ENCODE peak calls at places on chromosomes 1 and 21, in seven cellular contexts. N, W, S, E, J, P and H are unnamed samples.
A peak's percentile ranks its signal among the peaks of the same experiment; 100 is the strongest.

GRCh38 chr21:41240040-41240439 is 72.1 kb downstream of the BACE2 start:
- DNase-seq in N (no peak), W (no peak), S (no peak), E (no peak), J (no peak), P (no peak), H (no peak)

GRCh38 chr1:161492827-161493226 is 12.4 kb upstream of the FCGR2A start:
- DNase-seq in N (no peak), W (no peak), S (no peak), E (no peak), J (no peak), P (no peak), H (no peak)

GRCh38 chr1:213759359-213760181 is 228.2 kb upstream of the PROX1 start:
- DNase-seq in N (no peak), W (no peak), S (no peak), E (no peak), J (no peak), P (peak; percentile 46), H (no peak)

GRCh38 chr1:19006000-19006399 is 49.5 kb upstream of the IFFO2 start:
- DNase-seq in N (no peak), W (no peak), S (no peak), E (no peak), J (no peak), P (peak; percentile 63), H (no peak)

GRCh38 chr21:18803624-18804023 is 400.0 kb upstream of the TMPRSS15 start:
- DNase-seq in N (no peak), W (no peak), S (no peak), E (no peak), J (no peak), P (no peak), H (no peak)

GRCh38 chr1:25583519-25584370 is 32.8 kb upstream of the MAN1C1 start:
- DNase-seq in N (no peak), W (peak; percentile 16), S (no peak), E (no peak), J (no peak), P (no peak), H (no peak)

GRCh38 chr1:25773441-25774125 is 26.4 kb upstream of the SELENON start:
- DNase-seq in N (no peak), W (peak; percentile 60), S (no peak), E (no peak), J (peak; percentile 16), P (peak; percentile 82), H (no peak)

GRCh38 chr1:156319664-156320063 is 18.4 kb downstream of the CCT3 start:
- DNase-seq in N (no peak), W (no peak), S (no peak), E (no peak), J (no peak), P (no peak), H (no peak)

GRCh38 chr1:118266436-118266835 is 81.4 kb upstream of the SPAG17 start:
- DNase-seq in N (no peak), W (no peak), S (no peak), E (no peak), J (no peak), P (no peak), H (no peak)

GRCh38 chr1:71222668-71223067 is 141.8 kb upstream of the ZRANB2 start:
- DNase-seq in N (no peak), W (no peak), S (no peak), E (no peak), J (no peak), P (no peak), H (no peak)

GRCh38 chr1:57512386-57512785 is 88.5 kb upstream of the DAB1 start:
- DNase-seq in N (no peak), W (no peak), S (no peak), E (no peak), J (no peak), P (no peak), H (no peak)

GRCh38 chr1:111406325-111406768 is 21.2 kb downstream of the OVGP1 start:
- DNase-seq in N (no peak), W (no peak), S (no peak), E (no peak), J (no peak), P (peak; percentile 91), H (no peak)

GRCh38 chr21:25002676-25003075 is 604.6 kb downstream of the MRPL39 start:
- DNase-seq in N (no peak), W (no peak), S (no peak), E (no peak), J (no peak), P (peak; percentile 12), H (no peak)
- TF ChIP-seq CTCF in N (no peak), W (no peak), S (no peak), E (no peak), J (no peak), P (no peak), H (no peak)

DNA sequence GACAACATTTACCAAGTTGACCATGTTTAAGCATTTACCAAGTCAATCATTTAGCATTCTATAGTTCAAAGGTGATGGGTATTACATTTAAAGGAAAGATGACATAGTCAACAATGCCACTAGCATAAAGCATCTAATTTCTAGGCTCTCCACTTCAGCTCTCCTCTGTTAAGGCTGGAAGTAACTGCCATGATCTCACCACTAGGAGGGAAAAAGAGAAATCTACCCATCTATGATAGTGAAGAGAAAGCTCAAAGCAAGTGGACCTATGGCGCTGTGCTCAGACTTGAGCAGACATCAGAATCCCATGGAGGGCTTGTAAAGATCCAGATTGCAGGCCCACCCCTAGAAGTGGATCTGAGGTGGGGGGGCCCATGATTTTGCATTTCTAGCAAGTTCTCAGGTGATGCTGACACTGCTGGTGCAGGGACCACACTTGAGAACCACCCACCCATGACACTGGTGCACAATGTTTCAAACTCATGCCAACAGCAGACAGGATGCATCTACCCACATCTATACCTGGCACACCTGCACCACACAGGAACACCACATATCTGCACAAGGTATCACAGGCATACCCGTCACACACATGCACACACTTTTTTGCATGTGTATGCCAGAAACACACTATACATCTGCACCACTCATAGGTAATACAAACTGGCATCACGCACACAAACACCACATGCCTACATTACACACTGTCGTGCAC is 392.9 kb upstream of the RUNX1 start:
- DNase-seq in N (no peak), W (no peak), S (no peak), E (no peak), J (no peak), P (no peak), H (no peak)
- TF ChIP-seq CTCF in N (no peak), W (no peak), S (no peak), E (no peak), J (no peak), P (no peak), H (no peak)

GRCh38 chr1:183583466-183583865 is 6.8 kb downstream of the NCF2 start:
- DNase-seq in N (no peak), W (peak; percentile 75), S (no peak), E (no peak), J (no peak), P (peak; percentile 63), H (peak; percentile 87)

GRCh38 chr1:183578846-183579245 is 11.4 kb downstream of the NCF2 start:
- DNase-seq in N (no peak), W (peak; percentile 45), S (no peak), E (no peak), J (no peak), P (no peak), H (no peak)

GRCh38 chr1:183582021-183582746 is 8.1 kb downstream of the NCF2 start:
- DNase-seq in N (no peak), W (peak; percentile 47), S (no peak), E (no peak), J (no peak), P (no peak), H (no peak)

GRCh38 chr1:183577897-183578470 is 12.3 kb downstream of the NCF2 start:
- DNase-seq in N (no peak), W (no peak), S (no peak), E (no peak), J (no peak), P (no peak), H (no peak)

GRCh38 chr1:183580281-183580682 is 10.0 kb downstream of the NCF2 start:
- DNase-seq in N (peak; percentile 59), W (peak; percentile 68), S (no peak), E (no peak), J (no peak), P (peak; percentile 71), H (peak; percentile 76)
- TF ChIP-seq CTCF in N (no peak), W (no peak), S (no peak), E (no peak), J (peak; percentile 13), P (no peak), H (no peak)

DNA sequence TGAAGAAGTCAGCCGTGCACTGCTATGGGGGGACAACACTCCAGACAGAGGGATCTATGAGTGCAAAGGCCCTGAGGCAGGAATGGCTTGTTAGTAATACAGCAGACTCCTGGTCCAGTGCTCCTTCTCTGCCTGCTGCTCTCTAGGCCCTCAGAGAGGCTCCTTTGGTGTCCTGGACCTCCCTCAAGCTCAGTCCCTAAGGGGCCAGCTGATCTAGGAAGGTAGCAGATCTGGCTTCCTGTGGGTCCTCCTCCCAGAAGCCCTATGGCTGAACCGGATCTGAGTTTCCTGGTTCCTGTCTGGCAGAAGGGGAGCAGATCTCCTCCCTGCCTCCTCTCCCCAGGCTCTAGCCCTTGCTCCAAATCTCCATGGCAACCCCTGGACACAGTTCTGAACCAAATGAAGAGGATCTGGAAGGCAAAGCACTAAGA is at the start of gene LDLRAD2:
- DNase-seq in N (peak; percentile 37), W (no peak), S (no peak), E (no peak), J (no peak), P (no peak), H (no peak)
- TF ChIP-seq CTCF in N (no peak), W (no peak), S (no peak), E (no peak), J (no peak), P (no peak), H (no peak)

DNA sequence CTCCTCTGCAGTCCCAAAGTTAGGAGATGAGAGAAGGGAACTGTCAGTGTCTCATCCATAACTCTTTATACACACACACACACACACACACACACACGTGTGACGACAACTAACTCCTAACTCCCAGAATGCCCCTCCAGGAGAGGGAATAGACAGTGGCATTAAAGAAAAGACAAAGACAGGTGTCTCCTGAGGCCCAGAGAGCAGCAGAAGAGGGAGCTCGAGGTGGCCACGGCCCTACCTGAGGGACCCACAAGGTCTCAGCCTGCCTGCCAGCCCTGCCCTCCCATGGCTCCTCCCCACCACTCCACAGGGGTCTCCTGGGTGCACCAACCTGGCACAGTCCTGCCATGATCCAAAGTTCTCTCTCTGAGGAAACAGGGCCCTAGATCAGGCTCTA is 1.6 kb upstream of the PHLDA3 start:
- DNase-seq in N (no peak), W (no peak), S (no peak), E (no peak), J (no peak), P (no peak), H (no peak)
- TF ChIP-seq CTCF in N (no peak), W (no peak), S (no peak), E (no peak), J (no peak), P (no peak), H (no peak)